ENCODE peak calls at places on chromosome 19, in six cellular contexts. One of them, this sample, is unnamed.

GRCh38 chr19:48413879-48414623 is 20.6 kb downstream of the GRIN2D start:
- DNase-seq in NAMALWA: no peak
- DNase-seq in mammary epithelial cell: peak; percentile 38
- DNase-seq in mesenchymal stem cell: peak; percentile 31
- DNase-seq in OCI-M1: no peak
- DNase-seq in substantia nigra: no peak
- DNase-seq in this sample: peak; percentile 37

GRCh38 chr19:55340784-55341147 is 1.1 kb downstream of the KMT5C start:
- DNase-seq in NAMALWA: no peak
- DNase-seq in mammary epithelial cell: no peak
- DNase-seq in substantia nigra: no peak
- DNase-seq in mesenchymal stem cell: peak; percentile 27
- DNase-seq in OCI-M1: peak; percentile 65
- DNase-seq in this sample: peak; percentile 48

GRCh38 chr19:40630571-40631160 is 29.5 kb downstream of the LTBP4 start:
- DNase-seq in OCI-M1: no peak
- DNase-seq in mesenchymal stem cell: no peak
- DNase-seq in NAMALWA: no peak
- DNase-seq in substantia nigra: no peak
- DNase-seq in mammary epithelial cell: no peak
- DNase-seq in this sample: no peak

GRCh38 chr19:5961969-5962945 is 15.7 kb downstream of the RANBP3 start:
- DNase-seq in OCI-M1: no peak
- DNase-seq in mesenchymal stem cell: peak; percentile 88
- DNase-seq in substantia nigra: peak; percentile 43
- DNase-seq in mammary epithelial cell: no peak
- DNase-seq in NAMALWA: peak; percentile 43
- DNase-seq in this sample: no peak

GRCh38 chr19:15246198-15246481 is 13.9 kb upstream of the EPHX3 start:
- DNase-seq in mesenchymal stem cell: no peak
- DNase-seq in NAMALWA: no peak
- DNase-seq in OCI-M1: no peak
- DNase-seq in mammary epithelial cell: no peak
- DNase-seq in substantia nigra: no peak
- DNase-seq in this sample: no peak

GRCh38 chr19:10404888-10405808 is 1.8 kb upstream of the CDC37 start:
- DNase-seq in mammary epithelial cell: no peak
- DNase-seq in mesenchymal stem cell: no peak
- DNase-seq in OCI-M1: no peak
- DNase-seq in NAMALWA: no peak
- DNase-seq in substantia nigra: no peak
- DNase-seq in this sample: no peak

GRCh38 chr19:12994701-12995595 is at the start of gene NFIX:
- DNase-seq in NAMALWA: no peak
- DNase-seq in mesenchymal stem cell: peak; percentile 69
- DNase-seq in OCI-M1: peak; percentile 60
- DNase-seq in substantia nigra: peak; percentile 52
- DNase-seq in mammary epithelial cell: peak; percentile 62
- DNase-seq in this sample: peak; percentile 65

GRCh38 chr19:18291019-18291524 is 9.7 kb upstream of the JUND start:
- DNase-seq in OCI-M1: peak; percentile 74
- DNase-seq in mesenchymal stem cell: no peak
- DNase-seq in substantia nigra: no peak
- DNase-seq in mammary epithelial cell: no peak
- DNase-seq in NAMALWA: no peak
- DNase-seq in this sample: no peak

GRCh38 chr19:46025825-46026224 is 3.0 kb upstream of the PGLYRP1 start:
- DNase-seq in substantia nigra: no peak
- DNase-seq in NAMALWA: no peak
- DNase-seq in OCI-M1: peak; percentile 10
- DNase-seq in mesenchymal stem cell: no peak
- DNase-seq in mammary epithelial cell: no peak
- DNase-seq in this sample: no peak

GRCh38 chr19:16418597-16418962 is 53.2 kb downstream of the EPS15L1 start:
- DNase-seq in OCI-M1: no peak
- DNase-seq in substantia nigra: no peak
- DNase-seq in mesenchymal stem cell: no peak
- DNase-seq in mammary epithelial cell: no peak
- DNase-seq in NAMALWA: no peak
- DNase-seq in this sample: no peak

GRCh38 chr19:7605490-7606222 is 10.0 kb downstream of the CAMSAP3 start:
- DNase-seq in mammary epithelial cell: peak; percentile 16
- DNase-seq in OCI-M1: peak; percentile 85
- DNase-seq in substantia nigra: no peak
- DNase-seq in mesenchymal stem cell: peak; percentile 14
- DNase-seq in NAMALWA: peak; percentile 99
- DNase-seq in this sample: peak; percentile 79

GRCh38 chr19:38786572-38787265 is 2.3 kb upstream of the LGALS7B start:
- DNase-seq in substantia nigra: no peak
- DNase-seq in mesenchymal stem cell: no peak
- DNase-seq in NAMALWA: no peak
- DNase-seq in OCI-M1: no peak
- DNase-seq in mammary epithelial cell: peak; percentile 76
- DNase-seq in this sample: no peak

GRCh38 chr19:53772943-53773342 is 51.2 kb downstream of the NLRP12 start:
- DNase-seq in substantia nigra: peak; percentile 0
- DNase-seq in mesenchymal stem cell: peak; percentile 42
- DNase-seq in OCI-M1: peak; percentile 84
- DNase-seq in mammary epithelial cell: peak; percentile 38
- DNase-seq in NAMALWA: peak; percentile 81
- DNase-seq in this sample: peak; percentile 73

GRCh38 chr19:7862413-7862951 is 11.7 kb downstream of the PRR36 start:
- DNase-seq in mammary epithelial cell: no peak
- DNase-seq in mesenchymal stem cell: peak; percentile 67
- DNase-seq in NAMALWA: peak; percentile 78
- DNase-seq in OCI-M1: peak; percentile 36
- DNase-seq in substantia nigra: peak; percentile 42
- DNase-seq in this sample: peak; percentile 85

GRCh38 chr19:1252221-1252817 is 3.9 kb downstream of the MIDN start:
- DNase-seq in substantia nigra: peak; percentile 91
- DNase-seq in mammary epithelial cell: peak; percentile 94
- DNase-seq in mesenchymal stem cell: peak; percentile 88
- DNase-seq in NAMALWA: no peak
- DNase-seq in OCI-M1: peak; percentile 64
- DNase-seq in this sample: peak; percentile 88

GRCh38 chr19:40744554-40745401 is 5.5 kb downstream of the ACTMAP start:
- DNase-seq in mesenchymal stem cell: peak; percentile 47
- DNase-seq in mammary epithelial cell: no peak
- DNase-seq in NAMALWA: peak; percentile 25
- DNase-seq in OCI-M1: peak; percentile 17
- DNase-seq in substantia nigra: no peak
- DNase-seq in this sample: peak; percentile 75

GRCh38 chr19:18393836-18394235 is 3.6 kb downstream of the LRRC25 start:
- DNase-seq in mammary epithelial cell: no peak
- DNase-seq in NAMALWA: no peak
- DNase-seq in OCI-M1: no peak
- DNase-seq in substantia nigra: no peak
- DNase-seq in mesenchymal stem cell: no peak
- DNase-seq in this sample: no peak

GRCh38 chr19:52248256-52248655 is 21.1 kb upstream of the ZNF766 start:
- DNase-seq in substantia nigra: peak; percentile 5
- DNase-seq in OCI-M1: peak; percentile 69
- DNase-seq in NAMALWA: peak; percentile 53
- DNase-seq in mammary epithelial cell: peak; percentile 42
- DNase-seq in mesenchymal stem cell: peak; percentile 36
- DNase-seq in this sample: peak; percentile 32

GRCh38 chr19:8257052-8257443 is 47.9 kb downstream of the CERS4 start:
- DNase-seq in OCI-M1: no peak
- DNase-seq in NAMALWA: no peak
- DNase-seq in substantia nigra: no peak
- DNase-seq in mammary epithelial cell: no peak
- DNase-seq in mesenchymal stem cell: no peak
- DNase-seq in this sample: no peak

GRCh38 chr19:48244289-48244688 is 11.4 kb downstream of the CARD8 start:
- DNase-seq in mesenchymal stem cell: no peak
- DNase-seq in mammary epithelial cell: no peak
- DNase-seq in NAMALWA: no peak
- DNase-seq in OCI-M1: peak; percentile 27
- DNase-seq in substantia nigra: no peak
- DNase-seq in this sample: no peak

GRCh38 chr19:43667524-43668405 is 2.2 kb downstream of the PLAUR start:
- DNase-seq in substantia nigra: no peak
- DNase-seq in NAMALWA: no peak
- DNase-seq in mammary epithelial cell: no peak
- DNase-seq in OCI-M1: no peak
- DNase-seq in mesenchymal stem cell: no peak
- DNase-seq in this sample: peak; percentile 45

GRCh38 chr19:35844482-35845214 is 7.7 kb downstream of the NPHS1 start:
- DNase-seq in mammary epithelial cell: no peak
- DNase-seq in OCI-M1: no peak
- DNase-seq in mesenchymal stem cell: no peak
- DNase-seq in NAMALWA: no peak
- DNase-seq in substantia nigra: no peak
- DNase-seq in this sample: no peak

GRCh38 chr19:35902870-35903475 is 644 bp downstream of the HCST start:
- DNase-seq in substantia nigra: no peak
- DNase-seq in mammary epithelial cell: no peak
- DNase-seq in NAMALWA: no peak
- DNase-seq in mesenchymal stem cell: no peak
- DNase-seq in OCI-M1: no peak
- DNase-seq in this sample: no peak

GRCh38 chr19:42629191-42629590 is 34.5 kb upstream of the CEACAM8 start:
- DNase-seq in mammary epithelial cell: peak; percentile 21
- DNase-seq in substantia nigra: no peak
- DNase-seq in NAMALWA: no peak
- DNase-seq in mesenchymal stem cell: no peak
- DNase-seq in OCI-M1: no peak
- DNase-seq in this sample: no peak

GRCh38 chr19:39496063-39496462 is 2.7 kb upstream of the DLL3 start:
- DNase-seq in substantia nigra: no peak
- DNase-seq in mesenchymal stem cell: no peak
- DNase-seq in NAMALWA: peak; percentile 9
- DNase-seq in OCI-M1: no peak
- DNase-seq in mammary epithelial cell: no peak
- DNase-seq in this sample: no peak

GRCh38 chr19:6710273-6711077 is 10.0 kb downstream of the C3 start:
- DNase-seq in substantia nigra: no peak
- DNase-seq in NAMALWA: no peak
- DNase-seq in OCI-M1: no peak
- DNase-seq in mesenchymal stem cell: no peak
- DNase-seq in mammary epithelial cell: no peak
- DNase-seq in this sample: no peak

GRCh38 chr19:18091217-18091608 is 4.5 kb upstream of the IL12RB1 start:
- DNase-seq in OCI-M1: no peak
- DNase-seq in mesenchymal stem cell: no peak
- DNase-seq in mammary epithelial cell: no peak
- DNase-seq in substantia nigra: peak; percentile 30
- DNase-seq in NAMALWA: peak; percentile 86
- DNase-seq in this sample: no peak

GRCh38 chr19:2567580-2567979 is 91.7 kb downstream of the GADD45B start:
- DNase-seq in NAMALWA: no peak
- DNase-seq in mammary epithelial cell: no peak
- DNase-seq in substantia nigra: no peak
- DNase-seq in OCI-M1: no peak
- DNase-seq in mesenchymal stem cell: no peak
- DNase-seq in this sample: no peak

GRCh38 chr19:43784251-43784980 is 3.6 kb upstream of the KCNN4 start:
- DNase-seq in OCI-M1: peak; percentile 77
- DNase-seq in mammary epithelial cell: peak; percentile 88
- DNase-seq in NAMALWA: peak; percentile 54
- DNase-seq in substantia nigra: no peak
- DNase-seq in mesenchymal stem cell: peak; percentile 88
- DNase-seq in this sample: peak; percentile 68

GRCh38 chr19:29873801-29874575 is 62.2 kb downstream of the CCNE1 start:
- DNase-seq in mammary epithelial cell: no peak
- DNase-seq in mesenchymal stem cell: no peak
- DNase-seq in NAMALWA: no peak
- DNase-seq in OCI-M1: no peak
- DNase-seq in substantia nigra: no peak
- DNase-seq in this sample: no peak

GRCh38 chr19:24074720-24075119 is 12.3 kb upstream of the ZNF254 start:
- DNase-seq in OCI-M1: no peak
- DNase-seq in NAMALWA: no peak
- DNase-seq in mesenchymal stem cell: peak; percentile 42
- DNase-seq in mammary epithelial cell: peak; percentile 57
- DNase-seq in substantia nigra: no peak
- DNase-seq in this sample: no peak